ENCODE peak calls at places on chromosomes 4 and X, in five cellular contexts. F is effector memory CD8-positive, alpha-beta T cell; S is AG08395; Q is WTC11; N is activated CD4-positive, CD25-positive, alpha-beta regulatory T cell treated with anti-CD3 and anti-CD28 coated beads, Interleukin-2, amount 50 U/mL, for 72 hours. Y is an unnamed sample.
A peak's percentile ranks its signal among the peaks of the same experiment; 100 is the strongest.

GRCh38 chr4:2652415-2653155 is 103.6 kb downstream of the TNIP2 start:
- DNase-seq in S (no peak), N (no peak), F (no peak), Q (no peak), Y (no peak)

GRCh38 chr4:108361886-108362285 is 193.2 kb upstream of the LEF1 start:
- DNase-seq in Q (no peak), F (no peak), N (no peak), S (no peak), Y (no peak)

GRCh38 chrX:1491851-1492349 is 39.2 kb upstream of the ASMTL start:
- DNase-seq in N (peak; percentile 63), S (peak; percentile 4), Q (peak; percentile 73), F (peak; percentile 70), Y (peak; percentile 61)

GRCh38 chr4:177047851-177048174 is 255.1 kb upstream of the VEGFC start:
- DNase-seq in S (peak; percentile 4), Q (no peak), N (no peak), F (no peak), Y (no peak)

GRCh38 chrX:46015653-46016052 is 529.6 kb downstream of the ZNF674 start:
- DNase-seq in F (no peak), S (no peak), N (no peak), Q (no peak), Y (no peak)

GRCh38 chr4:48979897-48980579 is 6.0 kb upstream of the CWH43 start:
- DNase-seq in F (no peak), Q (no peak), N (no peak), S (no peak), Y (no peak)

GRCh38 chrX:105375816-105376215 is 155.3 kb upstream of the TEX13A start:
- DNase-seq in Q (no peak), N (no peak), S (no peak), F (no peak), Y (no peak)

GRCh38 chr4:34861661-34862060 is 1382.7 kb downstream of the ARAP2 start:
- DNase-seq in S (no peak), F (no peak), N (no peak), Q (no peak), Y (no peak)

GRCh38 chr4:110633358-110634319 is 10.8 kb upstream of the PITX2 start:
- DNase-seq in N (no peak), S (no peak), Q (peak; percentile 27), F (no peak), Y (no peak)

GRCh38 chr4:81314196-81314896 is 99.3 kb upstream of the PRKG2 start:
- DNase-seq in S (peak; percentile 69), Q (no peak), F (no peak), N (no peak), Y (no peak)

GRCh38 chr4:16043820-16044554 is 39.8 kb downstream of the PROM1 start:
- DNase-seq in F (no peak), N (no peak), Q (no peak), S (no peak), Y (no peak)

GRCh38 chrX:129665916-129666644 is 11.3 kb upstream of the APLN start:
- DNase-seq in N (no peak), Q (no peak), S (peak; percentile 86), F (no peak), Y (no peak)

GRCh38 chr4:110516106-110516922 is 40.4 kb downstream of the ENPEP start:
- DNase-seq in S (peak; percentile 52), Q (peak; percentile 81), F (peak; percentile 73), N (peak; percentile 61), Y (peak; percentile 21)

GRCh38 chr4:127997534-127998388 is 32.6 kb downstream of the ABHD18 start:
- DNase-seq in N (no peak), F (no peak), S (peak; percentile 12), Q (no peak), Y (no peak)

Y was measured in activated B cell treated with CpG ODN at 0.5 μM for 24 hours.